ENCODE peak calls at places on chromosomes 12 and 14, in seven cellular contexts. V is mucosa of gallbladder; U is cardiac fibroblast; K is hippocampal formation; E is A172; G is astrocyte of the hippocampus; X is stimulated activated CD4-positive, alpha-beta T cell treated with anti-CD3 and anti-CD28 coated beads, Interleukin-12 subunit alpha, Interleukin-12 subunit beta, amount 100 ng/mL, for 4 hours. R is an unnamed sample.

GRCh38 chr12:124836759-124837158 is 26.9 kb downstream of the SCARB1 start:
- DNase-seq in V (no peak), U (no peak), K (no peak), E (no peak), G (no peak), X (no peak), R (no peak)

GRCh38 chr12:66819587-66819986 is 140.7 kb upstream of the GRIP1 start:
- DNase-seq in V (no peak), U (no peak), K (no peak), E (no peak), G (no peak), X (no peak), R (no peak)

GRCh38 chr14:99716850-99717681 is 33.0 kb downstream of the CYP46A1 start:
- DNase-seq in V (no peak), U (no peak), K (no peak), E (no peak), G (no peak), X (no peak), R (no peak)

GRCh38 chr12:116415408-116416108 is 138.1 kb upstream of the MED13L start:
- DNase-seq in V (no peak), U (no peak), K (no peak), E (no peak), G (no peak), X (no peak), R (no peak)

GRCh38 chr14:26522985-26523384 is 74.8 kb downstream of the NOVA1 start:
- DNase-seq in V (no peak), U (peak), K (no peak), E (no peak), G (peak), X (no peak), R (no peak)

GRCh38 chr12:38956337-38956736 is 50.9 kb upstream of the CPNE8 start:
- DNase-seq in V (no peak), U (peak), K (no peak), E (no peak), G (peak), X (no peak), R (no peak)

GRCh38 chr12:7079826-7080125 is 12.5 kb downstream of the C1R start:
- DNase-seq in V (no peak), U (peak), K (no peak), E (peak), G (peak), X (no peak), R (no peak)

GRCh38 chr12:109925185-109925835 is 25.2 kb downstream of the TCHP start:
- DNase-seq in V (no peak), U (no peak), K (no peak), E (no peak), G (no peak), X (no peak), R (no peak)

GRCh38 chr12:88237954-88238353 is 95.8 kb downstream of the TMTC3 start:
- DNase-seq in V (no peak), U (peak), K (no peak), E (peak), G (peak), X (no peak), R (no peak)

GRCh38 chr14:33254876-33255275 is 316.2 kb downstream of the NPAS3 start:
- DNase-seq in V (no peak), U (no peak), K (no peak), E (no peak), G (no peak), X (no peak), R (no peak)

GRCh38 chr12:94458882-94459772 is 540 bp downstream of the CEP83 start:
- DNase-seq in V (no peak), U (peak), K (no peak), E (peak), G (peak), X (no peak), R (peak)

GRCh38 chr14:100629696-100630095 is 42.5 kb upstream of the BEGAIN start:
- DNase-seq in V (no peak), U (no peak), K (peak), E (peak), G (peak), X (no peak), R (no peak)

GRCh38 chr14:102560436-102561261 is 31.8 kb upstream of the RCOR1 start:
- DNase-seq in V (no peak), U (no peak), K (no peak), E (no peak), G (no peak), X (no peak), R (no peak)

GRCh38 chr12:130992448-130992847 is 38.7 kb downstream of the ADGRD1 start:
- DNase-seq in V (no peak), U (no peak), K (no peak), E (no peak), G (no peak), X (no peak), R (no peak)

GRCh38 chr12:30754750-30755394 is at the start of gene CAPRIN2:
- DNase-seq in V (peak), U (peak), K (peak), E (peak), G (peak), X (peak), R (peak)

GRCh38 chr12:57887631-57888406 is 41.3 kb upstream of the CTDSP2 start:
- DNase-seq in V (no peak), U (peak), K (no peak), E (peak), G (peak), X (no peak), R (peak)

GRCh38 chr14:22084393-22085281 is 411.0 kb upstream of the OR4E1 start:
- DNase-seq in V (peak), U (peak), K (peak), E (peak), G (peak), X (no peak), R (peak)

GRCh38 chr14:23478109-23478698 is 8.7 kb downstream of the NGDN start:
- DNase-seq in V (peak), U (peak), K (peak), E (peak), G (peak), X (peak), R (peak)

GRCh38 chr12:104131609-104132008 is 6.4 kb downstream of the NFYB start:
- DNase-seq in V (no peak), U (no peak), K (no peak), E (no peak), G (no peak), X (no peak), R (peak)

GRCh38 chr12:32988982-32989381 is 92.4 kb upstream of the PKP2 start:
- DNase-seq in V (no peak), U (no peak), K (no peak), E (no peak), G (peak), X (no peak), R (no peak)

GRCh38 chr12:105204916-105205315 is 31.1 kb downstream of the APPL2 start:
- DNase-seq in V (no peak), U (peak), K (no peak), E (peak), G (peak), X (peak), R (no peak)

GRCh38 chr14:77320238-77320935 is at the start of gene POMT2:
- DNase-seq in V (peak), U (peak), K (peak), E (peak), G (peak), X (peak), R (peak)

GRCh38 chr12:2351129-2351528 is 298.3 kb downstream of the CACNA1C start:
- DNase-seq in V (no peak), U (no peak), K (no peak), E (no peak), G (no peak), X (no peak), R (no peak)

GRCh38 chr12:87217486-87217885 is 811.7 kb downstream of the C12orf50 start:
- DNase-seq in V (no peak), U (no peak), K (no peak), E (no peak), G (peak), X (no peak), R (no peak)

GRCh38 chr12:20368653-20369163 is 371 bp downstream of the PDE3A start:
- DNase-seq in V (peak), U (peak), K (no peak), E (no peak), G (peak), X (no peak), R (no peak)

GRCh38 chr12:72974954-72975555 is 702.9 kb downstream of the TRHDE start:
- DNase-seq in V (no peak), U (no peak), K (no peak), E (no peak), G (no peak), X (no peak), R (no peak)

GRCh38 chr12:131139363-131140068 is 185.8 kb downstream of the ADGRD1 start:
- DNase-seq in V (no peak), U (no peak), K (no peak), E (no peak), G (no peak), X (no peak), R (no peak)

GRCh38 chr12:72289633-72290032 is 17.5 kb downstream of the TRHDE start:
- DNase-seq in V (no peak), U (no peak), K (no peak), E (peak), G (no peak), X (no peak), R (no peak)

GRCh38 chr14:57492859-57493258 is 798 bp downstream of the CCDC198 start:
- DNase-seq in V (peak), U (peak), K (no peak), E (peak), G (peak), X (no peak), R (no peak)

GRCh38 chr12:116397148-116397547 is 119.7 kb upstream of the MED13L start:
- DNase-seq in V (no peak), U (peak), K (no peak), E (peak), G (peak), X (no peak), R (no peak)

GRCh38 chr14:104805941-104806624 is 5.2 kb downstream of the ZBTB42 start:
- DNase-seq in V (no peak), U (no peak), K (no peak), E (no peak), G (no peak), X (no peak), R (no peak)

R was measured in T47D.